ENCODE peak calls at places on chromosomes 3 and 15, in seven cellular contexts. J is neural progenitor cell; D is NCI-H1105; C is foreskin fibroblast; F is erythroblast; E is stimulated activated CD8-positive, alpha-beta memory T cell treated with anti-CD3 and anti-CD28 coated beads, Interleukin-4, amount 100 ng/mL, for 1 hour; Q is omental fat pad. O is an unnamed sample.

GRCh38 chr3:127792664-127793292 is 29.5 kb downstream of the MGLL start:
- DNase-seq in E (no peak), Q (peak), D (peak), C (peak), F (no peak), J (no peak), O (peak)

GRCh38 chr3:140285380-140285779 is 350.4 kb downstream of the CLSTN2 start:
- DNase-seq in D (peak), C (no peak), Q (no peak), E (no peak), F (no peak), J (no peak), O (no peak)

GRCh38 chr3:98733778-98734281 is 29.3 kb upstream of the ST3GAL6 start:
- DNase-seq in E (no peak), J (peak), Q (no peak), F (no peak), C (peak), D (no peak), O (no peak)

GRCh38 chr15:66673410-66674322 is 28.4 kb upstream of the SMAD6 start:
- DNase-seq in F (peak), J (peak), E (no peak), C (no peak), Q (no peak), D (no peak), O (peak)

GRCh38 chr3:152902141-152902669 is 67.3 kb downstream of the P2RY1 start:
- DNase-seq in Q (no peak), E (no peak), D (no peak), C (peak), F (no peak), J (no peak), O (no peak)

GRCh38 chr3:195204360-195205166 is 66.4 kb downstream of the XXYLT1 start:
- DNase-seq in E (no peak), D (peak), F (peak), C (peak), J (no peak), Q (no peak), O (peak)

GRCh38 chr3:185789891-185790830 is 34.7 kb downstream of the IGF2BP2 start:
- DNase-seq in Q (no peak), E (no peak), J (no peak), D (no peak), C (no peak), F (no peak), O (no peak)

GRCh38 chr3:31196881-31197364 is 302.5 kb upstream of the GADL1 start:
- DNase-seq in J (no peak), E (no peak), C (peak), Q (peak), D (no peak), F (no peak), O (no peak)

GRCh38 chr3:104582092-104582491 is 784.6 kb upstream of the ALCAM start:
- DNase-seq in J (no peak), C (no peak), E (no peak), Q (no peak), F (no peak), D (no peak), O (no peak)

GRCh38 chr15:29055876-29056275 is 170.1 kb downstream of the APBA2 start:
- DNase-seq in J (no peak), D (no peak), Q (no peak), F (no peak), E (no peak), C (no peak), O (no peak)

GRCh38 chr15:31387483-31388118 is 61.0 kb downstream of the KLF13 start:
- DNase-seq in D (peak), E (no peak), F (peak), Q (no peak), C (peak), J (no peak), O (no peak)

GRCh38 chr3:28623106-28623505 is 274.5 kb upstream of the AZI2 start:
- DNase-seq in Q (no peak), D (no peak), F (no peak), E (no peak), C (no peak), J (no peak), O (no peak)

GRCh38 chr15:51917493-51917892 is 54.1 kb downstream of the LEO1 start:
- DNase-seq in C (peak), E (no peak), F (peak), J (peak), Q (no peak), D (no peak), O (no peak)

GRCh38 chr15:44468713-44469385 is 41.4 kb downstream of the CTDSPL2 start:
- DNase-seq in D (no peak), J (no peak), F (no peak), C (peak), E (no peak), Q (no peak), O (peak)

GRCh38 chr3:133135303-133135702 is 97.1 kb downstream of the TMEM108 start:
- DNase-seq in J (no peak), Q (no peak), D (no peak), E (no peak), C (no peak), F (no peak), O (no peak)

GRCh38 chr3:69444980-69445379 is 59.1 kb upstream of the FRMD4B start:
- DNase-seq in J (no peak), C (peak), E (no peak), F (no peak), D (no peak), Q (no peak), O (no peak)

GRCh38 chr3:122493296-122493695 is 21.4 kb downstream of the KPNA1 start:
- DNase-seq in D (no peak), J (no peak), Q (no peak), E (no peak), F (no peak), C (peak), O (no peak)

GRCh38 chr15:98981851-98982722 is 25.5 kb downstream of the PGPEP1L start:
- DNase-seq in J (no peak), E (no peak), F (no peak), D (no peak), Q (no peak), C (peak), O (peak)

GRCh38 chr15:36591534-36592411 is 12.3 kb downstream of the CDIN1 start:
- DNase-seq in E (no peak), J (no peak), C (peak), Q (no peak), D (no peak), F (no peak), O (peak)

GRCh38 chr15:79208179-79208578 is 74.3 kb upstream of the ANKRD34C start:
- DNase-seq in D (no peak), J (no peak), C (no peak), E (no peak), F (no peak), Q (no peak), O (no peak)

GRCh38 chr3:186132487-186132886 is 23.6 kb upstream of the ETV5 start:
- DNase-seq in J (no peak), E (no peak), C (no peak), D (no peak), F (no peak), Q (no peak), O (no peak)

GRCh38 chr3:139173372-139174108 is 128.8 kb upstream of the PRR23C start:
- DNase-seq in Q (no peak), E (no peak), D (no peak), C (peak), J (no peak), F (no peak), O (no peak)

GRCh38 chr3:37726445-37727000 is 135.2 kb upstream of the CTDSPL start:
- DNase-seq in Q (no peak), C (no peak), F (no peak), D (no peak), J (no peak), E (no peak), O (no peak)

GRCh38 chr15:82692171-82692570 is 17.5 kb downstream of the AP3B2 start:
- DNase-seq in Q (no peak), E (no peak), J (no peak), C (no peak), F (no peak), D (no peak), O (no peak)

GRCh38 chr3:114624047-114624445 is 330.2 kb downstream of the TIGIT start:
- DNase-seq in D (no peak), E (no peak), F (no peak), C (peak), J (no peak), Q (no peak), O (peak)

GRCh38 chr3:53171827-53172505 is 11.0 kb downstream of the PRKCD start:
- DNase-seq in J (no peak), C (no peak), Q (no peak), E (no peak), F (no peak), D (no peak), O (no peak)

GRCh38 chr3:27594096-27594690 is 110.0 kb upstream of the SLC4A7 start:
- DNase-seq in J (no peak), C (peak), D (no peak), F (no peak), Q (no peak), E (no peak), O (no peak)

GRCh38 chr3:193996641-193997089 is 139.3 kb upstream of the HES1 start:
- DNase-seq in F (no peak), Q (no peak), E (no peak), D (no peak), J (peak), C (no peak), O (no peak)

GRCh38 chr3:9362731-9363530 is at the start of gene THUMPD3:
- DNase-seq in D (peak), Q (peak), J (peak), F (peak), E (peak), C (peak), O (peak)

GRCh38 chr15:40680151-40680550 is 14.8 kb upstream of the RAD51 start:
- DNase-seq in Q (no peak), E (no peak), J (no peak), C (no peak), F (no peak), D (no peak), O (no peak)

GRCh38 chr3:69299344-69299743 is 86.5 kb downstream of the FRMD4B start:
- DNase-seq in D (no peak), E (no peak), J (no peak), Q (no peak), F (no peak), C (peak), O (peak)

GRCh38 chr3:60333710-60334109 is 917.5 kb downstream of the FHIT start:
- DNase-seq in Q (no peak), E (no peak), F (no peak), D (no peak), C (no peak), J (no peak), O (no peak)

GRCh38 chr15:51349156-51349844 is 7.8 kb downstream of the GLDN start:
- DNase-seq in Q (no peak), F (no peak), D (no peak), C (peak), J (no peak), E (no peak), O (no peak)

GRCh38 chr3:123294296-123294938 is 92.7 kb downstream of the SEC22A start:
- DNase-seq in C (no peak), F (no peak), E (no peak), D (no peak), Q (no peak), J (no peak), O (no peak)

GRCh38 chr3:9754678-9755077 is 4.9 kb downstream of the OGG1 start:
- DNase-seq in F (no peak), J (no peak), D (no peak), C (peak), E (no peak), Q (no peak), O (no peak)

GRCh38 chr15:46280753-46281521 is 646.1 kb downstream of the SQOR start:
- DNase-seq in E (no peak), D (peak), F (no peak), J (peak), Q (no peak), C (peak), O (peak)

GRCh38 chr15:41501961-41502786 is 8.5 kb downstream of the ITPKA start:
- DNase-seq in Q (no peak), J (peak), C (peak), D (no peak), F (no peak), E (no peak), O (no peak)

GRCh38 chr15:39128746-39129145 is 452.1 kb upstream of the THBS1 start:
- DNase-seq in C (no peak), E (no peak), D (no peak), Q (no peak), F (no peak), J (no peak), O (no peak)